ENCODE peak calls at places on chromosomes 6 and 20, in six cellular contexts. One of them, this sample, is unnamed. For H3K9me3, the result is how much of the 10 kb centered on the place peaks cover.

GRCh38 chr6:63881791-63882190 is 246.2 kb downstream of the PHF3 start:
- DNase-seq in psoas muscle: no peak
- DNase-seq in left ventricle myocardium inferior: no peak
- DNase-seq in heart left ventricle: no peak
- DNase-seq in fibroblast of lung: no peak
- DNase-seq in PC-9: no peak
- DNase-seq in this sample: no peak

GRCh38 chr6:24313477-24314141 is 44.2 kb downstream of the DCDC2 start:
- DNase-seq in heart left ventricle: no peak
- DNase-seq in fibroblast of lung: no peak
- DNase-seq in left ventricle myocardium inferior: no peak
- DNase-seq in psoas muscle: no peak
- DNase-seq in PC-9: peak
- DNase-seq in this sample: no peak

GRCh38 chr6:167506443-167507231 is 181.8 kb downstream of the TTLL2 start:
- DNase-seq in heart left ventricle: no peak
- DNase-seq in fibroblast of lung: no peak
- DNase-seq in PC-9: no peak
- DNase-seq in left ventricle myocardium inferior: no peak
- DNase-seq in psoas muscle: no peak
- DNase-seq in this sample: no peak

GRCh38 chr6:93350774-93351173 is 68.6 kb downstream of the EPHA7 start:
- DNase-seq in psoas muscle: no peak
- DNase-seq in heart left ventricle: no peak
- DNase-seq in PC-9: no peak
- DNase-seq in left ventricle myocardium inferior: no peak
- DNase-seq in fibroblast of lung: no peak
- DNase-seq in this sample: no peak

GRCh38 chr6:26223213-26223612 is 136.0 kb downstream of the HFE start:
- DNase-seq in left ventricle myocardium inferior: no peak
- DNase-seq in PC-9: no peak
- DNase-seq in psoas muscle: no peak
- DNase-seq in fibroblast of lung: peak
- DNase-seq in heart left ventricle: no peak
- DNase-seq in this sample: no peak

GRCh38 chr6:106666290-106667021 is 37.1 kb downstream of the QRSL1 start:
- DNase-seq in fibroblast of lung: no peak
- DNase-seq in psoas muscle: no peak
- DNase-seq in PC-9: no peak
- DNase-seq in left ventricle myocardium inferior: no peak
- DNase-seq in heart left ventricle: no peak
- DNase-seq in this sample: no peak

GRCh38 chr6:145783796-145784195 is 30.8 kb downstream of the FBXO30 start:
- DNase-seq in PC-9: no peak
- DNase-seq in psoas muscle: no peak
- DNase-seq in heart left ventricle: no peak
- DNase-seq in fibroblast of lung: no peak
- DNase-seq in left ventricle myocardium inferior: no peak
- DNase-seq in this sample: no peak

GRCh38 chr20:8918145-8918544 is 150.7 kb upstream of the PLCB4 start:
- DNase-seq in PC-9: no peak
- DNase-seq in heart left ventricle: no peak
- DNase-seq in fibroblast of lung: no peak
- DNase-seq in psoas muscle: no peak
- DNase-seq in left ventricle myocardium inferior: no peak
- DNase-seq in this sample: no peak

GRCh38 chr6:20444786-20445271 is 43.1 kb downstream of the E2F3 start:
- DNase-seq in PC-9: no peak
- DNase-seq in fibroblast of lung: no peak
- DNase-seq in left ventricle myocardium inferior: no peak
- DNase-seq in heart left ventricle: no peak
- DNase-seq in psoas muscle: no peak
- DNase-seq in this sample: no peak

GRCh38 chr6:150940951-150941350 is 75.4 kb downstream of the MTHFD1L start:
- DNase-seq in heart left ventricle: no peak
- DNase-seq in psoas muscle: no peak
- DNase-seq in PC-9: no peak
- DNase-seq in left ventricle myocardium inferior: no peak
- DNase-seq in fibroblast of lung: peak
- DNase-seq in this sample: no peak

GRCh38 chr20:920306-920705 is 4.2 kb upstream of the ANGPT4 start:
- DNase-seq in heart left ventricle: no peak
- DNase-seq in psoas muscle: no peak
- DNase-seq in fibroblast of lung: no peak
- DNase-seq in PC-9: no peak
- DNase-seq in left ventricle myocardium inferior: no peak
- DNase-seq in this sample: no peak

GRCh38 chr20:18533491-18533890 is 25.8 kb downstream of the SEC23B start:
- DNase-seq in PC-9: no peak
- DNase-seq in fibroblast of lung: no peak
- DNase-seq in left ventricle myocardium inferior: no peak
- DNase-seq in heart left ventricle: no peak
- DNase-seq in psoas muscle: no peak
- DNase-seq in this sample: no peak

GRCh38 chr6:164097557-164098398 is 683.3 kb downstream of the QKI start:
- DNase-seq in heart left ventricle: no peak
- DNase-seq in psoas muscle: peak
- DNase-seq in fibroblast of lung: peak
- DNase-seq in left ventricle myocardium inferior: no peak
- DNase-seq in PC-9: no peak
- DNase-seq in this sample: no peak

GRCh38 chr20:17536944-17537444 is 5.8 kb upstream of the BFSP1 start:
- DNase-seq in psoas muscle: peak
- DNase-seq in heart left ventricle: peak
- DNase-seq in PC-9: peak
- DNase-seq in fibroblast of lung: peak
- DNase-seq in left ventricle myocardium inferior: peak
- DNase-seq in this sample: peak

GRCh38 chr6:19289408-19289967 is 547.7 kb upstream of the ID4 start:
- DNase-seq in left ventricle myocardium inferior: no peak
- DNase-seq in heart left ventricle: no peak
- DNase-seq in PC-9: peak
- DNase-seq in fibroblast of lung: no peak
- DNase-seq in psoas muscle: no peak
- DNase-seq in this sample: no peak

GRCh38 chr20:51457281-51457932 is 85.1 kb downstream of the NFATC2 start:
- DNase-seq in fibroblast of lung: peak
- DNase-seq in PC-9: peak
- DNase-seq in left ventricle myocardium inferior: peak
- DNase-seq in psoas muscle: peak
- DNase-seq in heart left ventricle: peak
- DNase-seq in this sample: no peak

GRCh38 chr6:24419526-24419925 is 16.8 kb downstream of the MRS2 start:
- DNase-seq in PC-9: no peak
- DNase-seq in heart left ventricle: no peak
- DNase-seq in left ventricle myocardium inferior: no peak
- DNase-seq in fibroblast of lung: no peak
- DNase-seq in psoas muscle: no peak
- DNase-seq in this sample: no peak

GRCh38 chr6:28981391-28981832 is 23.7 kb downstream of the ZNF311 start:
- DNase-seq in heart left ventricle: peak
- DNase-seq in left ventricle myocardium inferior: peak
- DNase-seq in PC-9: peak
- DNase-seq in psoas muscle: peak
- DNase-seq in fibroblast of lung: peak
- DNase-seq in this sample: peak

GRCh38 chr20:40958598-40958997 is 70.0 kb upstream of the TOP1 start:
- DNase-seq in left ventricle myocardium inferior: no peak
- DNase-seq in fibroblast of lung: no peak
- DNase-seq in heart left ventricle: no peak
- DNase-seq in psoas muscle: no peak
- DNase-seq in PC-9: no peak
- DNase-seq in this sample: no peak

GRCh38 chr6:41732601-41733348 is 2.6 kb downstream of the TFEB start:
- DNase-seq in PC-9: no peak
- DNase-seq in heart left ventricle: no peak
- DNase-seq in psoas muscle: peak
- DNase-seq in fibroblast of lung: no peak
- DNase-seq in left ventricle myocardium inferior: no peak
- DNase-seq in this sample: peak

GRCh38 chr6:155224031-155224451 is 39.8 kb upstream of the CLDN20 start:
- DNase-seq in left ventricle myocardium inferior: no peak
- DNase-seq in PC-9: peak
- DNase-seq in psoas muscle: no peak
- DNase-seq in fibroblast of lung: peak
- DNase-seq in heart left ventricle: no peak
- DNase-seq in this sample: no peak

GRCh38 chr6:4191271-4191721 is 55.9 kb upstream of the ECI2 start:
- DNase-seq in psoas muscle: no peak
- DNase-seq in heart left ventricle: no peak
- DNase-seq in PC-9: no peak
- DNase-seq in left ventricle myocardium inferior: no peak
- DNase-seq in fibroblast of lung: no peak
- DNase-seq in this sample: no peak
- H3K9me3 ChIP-seq in psoas muscle: under half
- H3K9me3 ChIP-seq in heart left ventricle: under half
- H3K9me3 ChIP-seq in PC-9: under half
- H3K9me3 ChIP-seq in left ventricle myocardium inferior: under half
- H3K9me3 ChIP-seq in fibroblast of lung: under half
- H3K9me3 ChIP-seq in this sample: under half

GRCh38 chr6:22476811-22477210 is 92.6 kb upstream of the HDGFL1 start:
- DNase-seq in left ventricle myocardium inferior: no peak
- DNase-seq in heart left ventricle: no peak
- DNase-seq in PC-9: no peak
- DNase-seq in psoas muscle: no peak
- DNase-seq in fibroblast of lung: peak
- DNase-seq in this sample: no peak

GRCh38 chr6:22471369-22471690 is 98.0 kb upstream of the HDGFL1 start:
- DNase-seq in psoas muscle: no peak
- DNase-seq in left ventricle myocardium inferior: no peak
- DNase-seq in fibroblast of lung: no peak
- DNase-seq in heart left ventricle: no peak
- DNase-seq in PC-9: no peak
- DNase-seq in this sample: no peak

GRCh38 chr6:22471746-22472145 is 97.6 kb upstream of the HDGFL1 start:
- DNase-seq in psoas muscle: no peak
- DNase-seq in PC-9: no peak
- DNase-seq in fibroblast of lung: no peak
- DNase-seq in left ventricle myocardium inferior: no peak
- DNase-seq in heart left ventricle: no peak
- DNase-seq in this sample: no peak

GRCh38 chr6:22470454-22471368 is 98.7 kb upstream of the HDGFL1 start:
- DNase-seq in fibroblast of lung: peak
- DNase-seq in PC-9: peak
- DNase-seq in left ventricle myocardium inferior: peak
- DNase-seq in heart left ventricle: peak
- DNase-seq in psoas muscle: no peak
- DNase-seq in this sample: no peak

DNA sequence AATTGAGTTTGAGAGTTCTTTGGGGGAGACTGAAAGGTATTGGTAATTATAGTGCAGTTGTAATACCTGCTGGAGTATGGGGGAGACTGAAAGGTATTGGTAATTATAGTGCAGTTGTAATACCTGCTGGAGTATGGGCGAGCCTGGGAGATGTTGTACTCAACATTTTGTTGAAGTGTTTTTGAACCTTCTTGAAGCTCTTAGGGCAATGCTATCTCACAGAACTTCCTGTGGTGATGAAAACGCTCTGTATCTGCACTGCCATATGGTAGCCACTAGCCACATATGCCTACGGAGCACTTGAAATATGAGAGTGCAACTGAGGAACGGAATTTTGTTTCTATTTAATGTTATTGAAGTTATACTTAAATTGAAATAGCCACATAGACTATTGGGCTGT is 95.1 kb upstream of the HDGFL1 start:
- DNase-seq in left ventricle myocardium inferior: no peak
- DNase-seq in heart left ventricle: no peak
- DNase-seq in PC-9: no peak
- DNase-seq in fibroblast of lung: no peak
- DNase-seq in psoas muscle: no peak
- DNase-seq in this sample: no peak
- H3K9me3 ChIP-seq in left ventricle myocardium inferior: under half
- H3K9me3 ChIP-seq in heart left ventricle: under half
- H3K9me3 ChIP-seq in PC-9: under half
- H3K9me3 ChIP-seq in fibroblast of lung: under half
- H3K9me3 ChIP-seq in psoas muscle: under half
- H3K9me3 ChIP-seq in this sample: under half

DNA sequence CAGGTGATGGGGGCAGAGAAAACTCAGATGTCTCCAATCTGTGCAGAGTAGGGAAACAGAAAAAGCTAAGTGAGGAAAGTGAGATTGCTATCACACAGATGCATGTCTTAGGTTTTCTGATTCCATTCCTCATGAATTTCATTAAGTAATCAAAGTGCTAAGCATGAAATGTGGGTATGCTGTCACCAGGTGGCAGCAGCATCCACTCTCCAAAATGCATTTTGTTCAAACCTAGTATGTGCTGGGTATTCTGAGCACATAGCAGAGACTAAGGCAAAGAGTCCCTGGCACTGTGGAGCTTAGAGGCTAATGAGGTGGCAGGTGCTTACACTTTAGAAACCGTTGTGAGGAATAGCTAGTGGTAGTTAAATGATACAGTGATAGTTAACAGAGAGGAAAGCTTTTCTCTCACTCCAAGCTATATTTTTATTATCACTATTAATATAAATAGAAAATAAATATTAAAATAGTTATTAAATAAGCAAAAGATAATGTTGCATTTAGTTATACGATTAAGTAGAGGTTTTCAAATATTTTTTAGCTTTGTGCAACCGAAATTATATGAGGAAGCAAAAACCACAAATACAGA is 179.5 kb downstream of the CDH26 start:
- DNase-seq in fibroblast of lung: peak
- DNase-seq in heart left ventricle: no peak
- DNase-seq in psoas muscle: no peak
- DNase-seq in PC-9: no peak
- DNase-seq in left ventricle myocardium inferior: no peak
- DNase-seq in this sample: no peak
- H3K9me3 ChIP-seq in fibroblast of lung: under half
- H3K9me3 ChIP-seq in heart left ventricle: under half
- H3K9me3 ChIP-seq in psoas muscle: under half
- H3K9me3 ChIP-seq in PC-9: under half
- H3K9me3 ChIP-seq in left ventricle myocardium inferior: under half
- H3K9me3 ChIP-seq in this sample: under half

GRCh38 chr6:344816-345340 is 46.7 kb upstream of the IRF4 start:
- DNase-seq in heart left ventricle: peak
- DNase-seq in fibroblast of lung: no peak
- DNase-seq in left ventricle myocardium inferior: no peak
- DNase-seq in PC-9: no peak
- DNase-seq in psoas muscle: no peak
- DNase-seq in this sample: no peak
- H3K9me3 ChIP-seq in heart left ventricle: under half
- H3K9me3 ChIP-seq in fibroblast of lung: under half
- H3K9me3 ChIP-seq in left ventricle myocardium inferior: under half
- H3K9me3 ChIP-seq in PC-9: under half
- H3K9me3 ChIP-seq in psoas muscle: under half
- H3K9me3 ChIP-seq in this sample: under half

GRCh38 chr6:137487947-137488735 is 6.1 kb downstream of the OLIG3 start:
- DNase-seq in PC-9: no peak
- DNase-seq in psoas muscle: no peak
- DNase-seq in heart left ventricle: no peak
- DNase-seq in fibroblast of lung: no peak
- DNase-seq in left ventricle myocardium inferior: no peak
- DNase-seq in this sample: no peak
- H3K9me3 ChIP-seq in PC-9: under half
- H3K9me3 ChIP-seq in psoas muscle: under half
- H3K9me3 ChIP-seq in heart left ventricle: under half
- H3K9me3 ChIP-seq in fibroblast of lung: under half
- H3K9me3 ChIP-seq in left ventricle myocardium inferior: under half
- H3K9me3 ChIP-seq in this sample: under half

This sample was measured in T-helper 17 cell.